ENCODE peak calls at places on chromosome 9, in seven cellular contexts. K is naive thymus-derived CD4-positive, alpha-beta T cell; Z is suprapubic skin; W is GM23248; X is IMR-90; O is CD4-positive, CD25-positive, alpha-beta regulatory T cell; S is CD4-positive, alpha-beta memory T cell. L is an unnamed sample.

GRCh38 chr9:121924700-121925099 is 168.4 kb downstream of the TTLL11 start:
- DNase-seq in Z (no peak), W (no peak), O (no peak), K (no peak), X (no peak), S (no peak), L (no peak)

GRCh38 chr9:24614070-24614469 is 68.4 kb upstream of the IZUMO3 start:
- DNase-seq in X (no peak), W (no peak), Z (no peak), O (no peak), S (no peak), K (no peak), L (no peak)

GRCh38 chr9:5643005-5643624 is 14.2 kb downstream of the RIC1 start:
- DNase-seq in S (no peak), K (no peak), O (no peak), Z (no peak), X (peak; percentile 76), W (no peak), L (no peak)

GRCh38 chr9:8395022-8395421 is 595.4 kb upstream of the DMAC1 start:
- DNase-seq in W (no peak), S (no peak), Z (no peak), X (no peak), K (no peak), O (no peak), L (no peak)

GRCh38 chr9:37694355-37694754 is 43.6 kb downstream of the FRMPD1 start:
- DNase-seq in S (no peak), O (no peak), X (no peak), K (no peak), W (no peak), Z (no peak), L (no peak)

GRCh38 chr9:136015656-136016055 is 54.5 kb upstream of the UBAC1 start:
- DNase-seq in W (no peak), Z (peak; percentile 62), X (no peak), S (no peak), K (no peak), O (no peak), L (no peak)

GRCh38 chr9:92160786-92161185 is 45.6 kb upstream of the SPTLC1 start:
- DNase-seq in K (no peak), S (no peak), Z (no peak), X (no peak), W (no peak), O (no peak), L (no peak)

GRCh38 chr9:4934976-4935672 is 49.9 kb upstream of the JAK2 start:
- DNase-seq in O (no peak), X (no peak), S (no peak), K (no peak), W (peak; percentile 20), Z (no peak), L (no peak)

GRCh38 chr9:74573792-74574191 is 76.7 kb downstream of the RORB start:
- DNase-seq in S (no peak), X (no peak), O (no peak), W (no peak), K (no peak), Z (no peak), L (no peak)

DNA sequence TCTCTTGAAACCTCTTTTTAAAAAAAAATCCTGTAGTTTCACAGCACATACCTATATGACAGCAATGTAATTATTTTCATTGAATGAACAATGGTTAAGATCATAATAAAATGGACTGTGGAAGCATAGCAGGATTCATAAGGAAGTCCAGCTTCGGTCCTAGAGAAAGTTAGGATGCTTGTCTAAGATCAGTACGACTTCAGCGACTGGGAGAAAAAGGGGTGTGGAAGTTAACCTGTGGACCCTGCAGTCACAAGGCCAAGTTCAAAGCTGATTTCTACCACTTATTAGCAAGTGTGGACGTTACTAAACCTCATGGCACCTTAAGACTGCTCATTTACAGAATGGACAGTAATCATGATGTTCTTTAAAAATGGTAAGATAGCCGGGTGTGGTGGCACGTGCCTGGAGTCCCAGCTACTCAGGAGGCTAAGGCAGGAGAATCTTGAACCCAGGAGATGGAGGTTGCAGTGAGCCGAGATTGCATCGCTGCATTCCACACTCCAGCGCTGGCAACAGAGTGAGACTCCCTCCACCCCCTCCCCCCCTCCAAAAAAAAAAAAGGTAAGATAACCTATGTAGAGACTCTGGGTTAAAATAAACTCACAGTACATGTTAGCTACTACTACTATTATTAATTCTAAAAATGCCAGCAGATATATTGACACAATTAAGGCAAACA is 71.6 kb upstream of the PCA3 start:
- DNase-seq in X (no peak), Z (no peak), O (no peak), S (no peak), W (no peak), K (no peak), L (no peak)
- H3K4me3 ChIP-seq in X (no peak overlapping the region), Z (no peak overlapping the region), O (no peak overlapping the region), S (no peak overlapping the region), W (no peak overlapping the region), K (no peak overlapping the region), L (no peak overlapping the region)

DNA sequence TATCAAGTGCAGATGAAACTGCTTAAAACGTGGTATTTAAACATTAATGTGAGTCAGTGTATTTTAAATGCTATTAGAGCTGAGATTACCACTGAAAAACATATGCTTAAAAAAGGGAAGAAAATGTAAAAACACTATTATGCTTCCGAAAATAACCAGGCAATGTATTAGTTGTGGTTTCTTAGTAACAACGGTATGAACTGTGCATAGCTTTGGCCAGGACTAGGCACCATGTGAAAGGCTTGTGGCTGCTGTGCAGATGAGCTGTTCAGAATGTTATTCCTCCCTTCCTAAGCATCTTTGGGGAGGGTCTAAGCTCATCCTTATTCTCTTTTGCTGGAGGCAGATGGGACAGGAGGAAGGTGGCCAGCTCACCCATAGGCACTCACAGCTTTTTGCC is 84.9 kb downstream of the NTRK2 start:
- DNase-seq in K (no peak), X (peak; percentile 24), Z (no peak), S (no peak), O (no peak), W (no peak), L (no peak)
- H3K4me1 ChIP-seq in K (no peaks in the 10 kb centered on the region), X (peaks cover 1% of the 10 kb centered on the region), Z (peaks cover 57% of the 10 kb centered on the region), S (peaks cover 37% of the 10 kb centered on the region), O (no peaks in the 10 kb centered on the region), W (no peaks in the 10 kb centered on the region), L (peaks cover 26% of the 10 kb centered on the region)

GRCh38 chr9:70805953-70806352 is 315.5 kb downstream of the TRPM3 start:
- DNase-seq in W (no peak), X (no peak), S (no peak), K (no peak), O (no peak), Z (no peak), L (no peak)
- H3K27ac ChIP-seq in W (no peak overlapping the region), X (no peak overlapping the region), S (no peak overlapping the region), K (no peak overlapping the region), O (no peak overlapping the region), Z (no peak overlapping the region), L (no peak overlapping the region)

GRCh38 chr9:133476531-133476930 is 2.4 kb downstream of the SLC2A6 start:
- DNase-seq in O (no peak), W (no peak), X (peak; percentile 24), Z (no peak), K (no peak), S (no peak), L (no peak)

GRCh38 chr9:133477461-133477860 is 1.4 kb downstream of the SLC2A6 start:
- DNase-seq in X (no peak), W (no peak), K (no peak), Z (no peak), O (no peak), S (no peak), L (no peak)

GRCh38 chr9:133476036-133476435 is 2.9 kb downstream of the SLC2A6 start:
- DNase-seq in S (no peak), Z (no peak), W (no peak), K (no peak), X (no peak), O (no peak), L (no peak)

GRCh38 chr9:133477992-133478850 is 678 bp downstream of the SLC2A6 start:
- DNase-seq in O (no peak), K (no peak), W (peak; percentile 59), S (no peak), X (peak; percentile 17), Z (no peak), L (no peak)

GRCh38 chr9:133476941-133477340 is 2.0 kb downstream of the SLC2A6 start:
- DNase-seq in Z (no peak), O (no peak), W (no peak), X (no peak), K (no peak), S (no peak), L (no peak)
- H3K4me3 ChIP-seq in Z (no peak overlapping the region), O (no peak overlapping the region), W (no peak overlapping the region), X (no peak overlapping the region), K (no peak overlapping the region), S (no peak overlapping the region), L (no peak overlapping the region)

GRCh38 chr9:98099898-98100297 is 19.1 kb downstream of the TRIM14 start:
- DNase-seq in K (no peak), S (no peak), X (no peak), O (peak; percentile 44), Z (peak; percentile 18), W (no peak), L (no peak)
- H3K4me1 ChIP-seq in K (peaks cover 75% of the 10 kb centered on the region), S (peaks cover 95% of the 10 kb centered on the region), X (no peaks in the 10 kb centered on the region), O (peaks cover 99% of the 10 kb centered on the region), Z (peaks cover 37% of the 10 kb centered on the region), W (no peaks in the 10 kb centered on the region), L (no peaks in the 10 kb centered on the region)

DNA sequence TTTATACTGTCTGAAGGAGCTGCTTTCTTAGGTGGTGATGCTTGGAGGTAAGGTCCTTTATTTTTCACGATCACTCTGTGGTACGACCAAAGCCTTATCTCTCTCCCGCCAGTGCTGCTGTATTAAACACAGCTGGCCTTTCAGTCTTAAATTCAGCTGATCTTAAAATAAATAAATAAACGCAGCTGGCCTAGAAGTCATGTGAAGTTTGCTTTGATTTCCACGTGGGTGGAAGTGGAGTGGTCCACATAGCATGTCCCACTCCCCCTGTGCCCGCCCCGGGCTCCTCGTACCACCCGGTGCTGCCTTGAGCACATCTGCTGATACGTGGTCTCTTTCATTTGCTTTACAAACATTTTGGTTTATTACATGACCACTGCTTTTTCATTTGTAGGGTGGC is 260.4 kb downstream of the FANCC start:
- DNase-seq in Z (no peak), S (no peak), O (no peak), W (no peak), X (peak; percentile 82), K (no peak), L (peak; percentile 16)
- H3K27ac ChIP-seq in Z (peak overlapping the region; percentile 61), S (no peak overlapping the region), O (no peak overlapping the region), W (peak overlapping the region; percentile 85), X (peak overlapping the region; percentile 81), K (no peak overlapping the region), L (peak overlapping the region; percentile 95)

GRCh38 chr9:113350338-113350672 is 964 bp downstream of the BSPRY start:
- DNase-seq in X (no peak), S (no peak), Z (no peak), W (no peak), O (no peak), K (no peak), L (no peak)
- H3K4me3 ChIP-seq in X (no peak overlapping the region), S (peak overlapping the region; percentile 37), Z (peak overlapping the region; percentile 68), W (no peak overlapping the region), O (no peak overlapping the region), K (no peak overlapping the region), L (peak overlapping the region; percentile 41)

DNA sequence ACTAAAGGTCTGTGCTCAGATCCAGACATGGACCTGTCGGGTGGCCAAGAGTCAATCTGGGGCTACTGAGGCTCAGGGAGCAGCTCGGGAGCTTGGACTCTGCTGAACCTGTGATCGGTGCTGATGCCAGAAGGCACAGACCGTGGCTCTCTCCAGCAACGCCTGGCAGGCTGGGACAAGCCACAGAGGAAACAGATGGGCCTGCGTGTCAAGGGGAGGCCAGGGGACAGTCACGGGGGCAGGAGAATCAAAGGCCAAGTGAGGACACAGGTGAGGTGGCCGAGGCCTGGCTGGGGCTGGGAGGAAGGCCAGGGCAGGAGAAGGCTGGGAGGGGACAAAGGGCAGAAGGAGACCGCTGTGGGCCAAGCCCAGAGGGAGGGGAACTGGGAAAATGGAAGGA is 43.4 kb downstream of the EPB41L4B start:
- DNase-seq in K (no peak), Z (no peak), X (no peak), O (no peak), W (no peak), S (no peak), L (no peak)
- H3K4me1 ChIP-seq in K (no peaks in the 10 kb centered on the region), Z (peaks cover 4% of the 10 kb centered on the region), X (no peaks in the 10 kb centered on the region), O (no peaks in the 10 kb centered on the region), W (no peaks in the 10 kb centered on the region), S (no peaks in the 10 kb centered on the region), L (no peaks in the 10 kb centered on the region)